ENCODE peak calls at places on chromosome 1, in nine cellular contexts. One of them, this sample, is unnamed.

GRCh38 chr1:89894210-89894668 is 73.4 kb downstream of the LRRC8D start:
- DNase-seq in D721Med: no peak
- DNase-seq in fibroblast of lung: peak
- DNase-seq in IMR-90: peak
- DNase-seq in thoracic aorta: no peak
- DNase-seq in endodermal cell: no peak
- DNase-seq in GM12865: no peak
- DNase-seq in HFF-Myc: no peak
- DNase-seq in ascending aorta: no peak
- DNase-seq in this sample: peak

GRCh38 chr1:197144570-197145325 is 1.7 kb downstream of the ASPM start:
- DNase-seq in D721Med: no peak
- DNase-seq in fibroblast of lung: peak
- DNase-seq in IMR-90: peak
- DNase-seq in thoracic aorta: no peak
- DNase-seq in endodermal cell: no peak
- DNase-seq in GM12865: no peak
- DNase-seq in HFF-Myc: no peak
- DNase-seq in ascending aorta: no peak
- DNase-seq in this sample: peak

GRCh38 chr1:210259496-210259895 is 26.9 kb downstream of the SERTAD4 start:
- DNase-seq in D721Med: no peak
- DNase-seq in fibroblast of lung: peak
- DNase-seq in IMR-90: peak
- DNase-seq in thoracic aorta: no peak
- DNase-seq in endodermal cell: no peak
- DNase-seq in GM12865: no peak
- DNase-seq in HFF-Myc: peak
- DNase-seq in ascending aorta: no peak
- DNase-seq in this sample: peak

GRCh38 chr1:159088050-159088449 is 11.5 kb upstream of the AIM2 start:
- DNase-seq in D721Med: no peak
- DNase-seq in fibroblast of lung: peak
- DNase-seq in IMR-90: peak
- DNase-seq in thoracic aorta: no peak
- DNase-seq in endodermal cell: no peak
- DNase-seq in GM12865: no peak
- DNase-seq in HFF-Myc: peak
- DNase-seq in ascending aorta: no peak
- DNase-seq in this sample: peak

GRCh38 chr1:77281491-77282186 is at the start of gene AK5:
- DNase-seq in D721Med: peak
- DNase-seq in fibroblast of lung: peak
- DNase-seq in IMR-90: peak
- DNase-seq in thoracic aorta: no peak
- DNase-seq in endodermal cell: no peak
- DNase-seq in GM12865: peak
- DNase-seq in HFF-Myc: no peak
- DNase-seq in ascending aorta: peak
- DNase-seq in this sample: peak

GRCh38 chr1:229127301-229127700 is 143.6 kb upstream of the RAB4A start:
- DNase-seq in D721Med: no peak
- DNase-seq in fibroblast of lung: no peak
- DNase-seq in IMR-90: peak
- DNase-seq in thoracic aorta: no peak
- DNase-seq in endodermal cell: no peak
- DNase-seq in GM12865: peak
- DNase-seq in HFF-Myc: no peak
- DNase-seq in ascending aorta: no peak
- DNase-seq in this sample: no peak

GRCh38 chr1:68791800-68792199 is 294.9 kb upstream of the DEPDC1 start:
- DNase-seq in D721Med: no peak
- DNase-seq in fibroblast of lung: no peak
- DNase-seq in IMR-90: no peak
- DNase-seq in thoracic aorta: no peak
- DNase-seq in endodermal cell: peak
- DNase-seq in GM12865: no peak
- DNase-seq in HFF-Myc: no peak
- DNase-seq in ascending aorta: no peak
- DNase-seq in this sample: no peak

GRCh38 chr1:213284626-213285025 is 233.6 kb downstream of the RPS6KC1 start:
- DNase-seq in D721Med: no peak
- DNase-seq in fibroblast of lung: peak
- DNase-seq in IMR-90: peak
- DNase-seq in thoracic aorta: no peak
- DNase-seq in endodermal cell: no peak
- DNase-seq in GM12865: no peak
- DNase-seq in HFF-Myc: no peak
- DNase-seq in ascending aorta: no peak
- DNase-seq in this sample: peak

GRCh38 chr1:11648732-11649158 is 5.5 kb downstream of the FBXO2 start:
- DNase-seq in D721Med: no peak
- DNase-seq in fibroblast of lung: no peak
- DNase-seq in IMR-90: no peak
- DNase-seq in thoracic aorta: no peak
- DNase-seq in endodermal cell: peak
- DNase-seq in GM12865: no peak
- DNase-seq in HFF-Myc: no peak
- DNase-seq in ascending aorta: no peak
- DNase-seq in this sample: no peak

GRCh38 chr1:11649237-11649623 is 5.0 kb downstream of the FBXO2 start:
- DNase-seq in D721Med: no peak
- DNase-seq in fibroblast of lung: no peak
- DNase-seq in IMR-90: no peak
- DNase-seq in thoracic aorta: no peak
- DNase-seq in endodermal cell: no peak
- DNase-seq in GM12865: no peak
- DNase-seq in HFF-Myc: no peak
- DNase-seq in ascending aorta: no peak
- DNase-seq in this sample: no peak

GRCh38 chr1:11649624-11650330 is 4.5 kb downstream of the FBXO2 start:
- DNase-seq in D721Med: no peak
- DNase-seq in fibroblast of lung: no peak
- DNase-seq in IMR-90: no peak
- DNase-seq in thoracic aorta: no peak
- DNase-seq in endodermal cell: no peak
- DNase-seq in GM12865: no peak
- DNase-seq in HFF-Myc: no peak
- DNase-seq in ascending aorta: no peak
- DNase-seq in this sample: no peak

GRCh38 chr1:11651017-11651416 is 3.2 kb downstream of the FBXO2 start:
- DNase-seq in D721Med: no peak
- DNase-seq in fibroblast of lung: no peak
- DNase-seq in IMR-90: no peak
- DNase-seq in thoracic aorta: no peak
- DNase-seq in endodermal cell: no peak
- DNase-seq in GM12865: no peak
- DNase-seq in HFF-Myc: no peak
- DNase-seq in ascending aorta: no peak
- DNase-seq in this sample: no peak

GRCh38 chr1:11650331-11650991 is 3.8 kb downstream of the FBXO2 start:
- DNase-seq in D721Med: peak
- DNase-seq in fibroblast of lung: peak
- DNase-seq in IMR-90: peak
- DNase-seq in thoracic aorta: peak
- DNase-seq in endodermal cell: peak
- DNase-seq in GM12865: peak
- DNase-seq in HFF-Myc: peak
- DNase-seq in ascending aorta: peak
- DNase-seq in this sample: peak
- TF ChIP-seq CTCF in D721Med: peak
- TF ChIP-seq CTCF in fibroblast of lung: peak
- TF ChIP-seq CTCF in IMR-90: peak
- TF ChIP-seq CTCF in thoracic aorta: peak
- TF ChIP-seq CTCF in endodermal cell: peak
- TF ChIP-seq CTCF in GM12865: peak
- TF ChIP-seq CTCF in HFF-Myc: peak
- TF ChIP-seq CTCF in ascending aorta: peak
- TF ChIP-seq CTCF in this sample: peak

GRCh38 chr1:34858901-34859441 is 578 bp downstream of the SMIM12 start:
- DNase-seq in D721Med: no peak
- DNase-seq in fibroblast of lung: peak
- DNase-seq in IMR-90: peak
- DNase-seq in thoracic aorta: no peak
- DNase-seq in endodermal cell: no peak
- DNase-seq in GM12865: peak
- DNase-seq in HFF-Myc: no peak
- DNase-seq in ascending aorta: peak
- DNase-seq in this sample: peak

GRCh38 chr1:34859442-34860200 is at the start of gene SMIM12:
- DNase-seq in D721Med: peak
- DNase-seq in fibroblast of lung: peak
- DNase-seq in IMR-90: peak
- DNase-seq in thoracic aorta: peak
- DNase-seq in endodermal cell: peak
- DNase-seq in GM12865: peak
- DNase-seq in HFF-Myc: peak
- DNase-seq in ascending aorta: peak
- DNase-seq in this sample: peak

GRCh38 chr1:34851431-34852105 is 8.0 kb downstream of the SMIM12 start:
- DNase-seq in D721Med: no peak
- DNase-seq in fibroblast of lung: no peak
- DNase-seq in IMR-90: no peak
- DNase-seq in thoracic aorta: peak
- DNase-seq in endodermal cell: no peak
- DNase-seq in GM12865: no peak
- DNase-seq in HFF-Myc: no peak
- DNase-seq in ascending aorta: peak
- DNase-seq in this sample: no peak

GRCh38 chr1:34852677-34853217 is 6.8 kb downstream of the SMIM12 start:
- DNase-seq in D721Med: peak
- DNase-seq in fibroblast of lung: peak
- DNase-seq in IMR-90: peak
- DNase-seq in thoracic aorta: peak
- DNase-seq in endodermal cell: peak
- DNase-seq in GM12865: peak
- DNase-seq in HFF-Myc: peak
- DNase-seq in ascending aorta: peak
- DNase-seq in this sample: peak

GRCh38 chr1:34856697-34857096 is 2.9 kb downstream of the SMIM12 start:
- DNase-seq in D721Med: no peak
- DNase-seq in fibroblast of lung: no peak
- DNase-seq in IMR-90: no peak
- DNase-seq in thoracic aorta: no peak
- DNase-seq in endodermal cell: no peak
- DNase-seq in GM12865: no peak
- DNase-seq in HFF-Myc: no peak
- DNase-seq in ascending aorta: no peak
- DNase-seq in this sample: no peak
- TF ChIP-seq CTCF in D721Med: no peak
- TF ChIP-seq CTCF in fibroblast of lung: no peak
- TF ChIP-seq CTCF in IMR-90: no peak
- TF ChIP-seq CTCF in thoracic aorta: no peak
- TF ChIP-seq CTCF in endodermal cell: no peak
- TF ChIP-seq CTCF in GM12865: no peak
- TF ChIP-seq CTCF in HFF-Myc: no peak
- TF ChIP-seq CTCF in ascending aorta: no peak
- TF ChIP-seq CTCF in this sample: no peak

GRCh38 chr1:17574502-17574901 is 35.0 kb downstream of the ARHGEF10L start:
- DNase-seq in D721Med: no peak
- DNase-seq in fibroblast of lung: no peak
- DNase-seq in IMR-90: no peak
- DNase-seq in thoracic aorta: no peak
- DNase-seq in endodermal cell: peak
- DNase-seq in GM12865: no peak
- DNase-seq in HFF-Myc: no peak
- DNase-seq in ascending aorta: no peak
- DNase-seq in this sample: no peak

GRCh38 chr1:17581389-17582123 is 42.1 kb downstream of the ARHGEF10L start:
- DNase-seq in D721Med: no peak
- DNase-seq in fibroblast of lung: no peak
- DNase-seq in IMR-90: no peak
- DNase-seq in thoracic aorta: no peak
- DNase-seq in endodermal cell: no peak
- DNase-seq in GM12865: peak
- DNase-seq in HFF-Myc: no peak
- DNase-seq in ascending aorta: no peak
- DNase-seq in this sample: no peak

GRCh38 chr1:17579951-17580939 is 40.7 kb downstream of the ARHGEF10L start:
- DNase-seq in D721Med: no peak
- DNase-seq in fibroblast of lung: no peak
- DNase-seq in IMR-90: no peak
- DNase-seq in thoracic aorta: no peak
- DNase-seq in endodermal cell: no peak
- DNase-seq in GM12865: no peak
- DNase-seq in HFF-Myc: no peak
- DNase-seq in ascending aorta: no peak
- DNase-seq in this sample: no peak

GRCh38 chr1:17575786-17576584 is 36.5 kb downstream of the ARHGEF10L start:
- DNase-seq in D721Med: no peak
- DNase-seq in fibroblast of lung: no peak
- DNase-seq in IMR-90: no peak
- DNase-seq in thoracic aorta: no peak
- DNase-seq in endodermal cell: no peak
- DNase-seq in GM12865: no peak
- DNase-seq in HFF-Myc: no peak
- DNase-seq in ascending aorta: no peak
- DNase-seq in this sample: no peak

DNA sequence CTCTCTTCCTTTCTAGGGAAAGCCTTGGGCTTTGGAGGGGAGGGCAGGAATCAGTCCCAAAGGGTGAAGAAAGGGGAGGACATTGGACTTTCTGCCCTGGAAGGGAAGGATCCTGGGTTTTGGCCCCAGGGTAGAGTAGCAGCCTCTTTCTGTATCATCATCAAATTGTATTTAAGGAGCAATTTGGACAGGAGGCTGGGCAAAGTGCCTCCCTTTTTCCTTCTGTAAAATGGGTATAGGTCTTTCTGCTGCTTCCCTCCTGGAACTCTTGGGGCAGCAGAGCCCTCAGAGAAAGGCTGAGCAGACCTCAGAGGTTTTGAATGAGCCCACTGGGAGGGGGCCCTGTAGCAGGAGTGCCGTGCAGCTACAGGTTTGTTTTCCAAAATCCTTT is 38.4 kb downstream of the ARHGEF10L start:
- DNase-seq in D721Med: no peak
- DNase-seq in fibroblast of lung: no peak
- DNase-seq in IMR-90: no peak
- DNase-seq in thoracic aorta: no peak
- DNase-seq in endodermal cell: no peak
- DNase-seq in GM12865: no peak
- DNase-seq in HFF-Myc: no peak
- DNase-seq in ascending aorta: no peak
- DNase-seq in this sample: no peak
- TF ChIP-seq CTCF in D721Med: no peak
- TF ChIP-seq CTCF in fibroblast of lung: no peak
- TF ChIP-seq CTCF in IMR-90: no peak
- TF ChIP-seq CTCF in thoracic aorta: no peak
- TF ChIP-seq CTCF in endodermal cell: no peak
- TF ChIP-seq CTCF in GM12865: no peak
- TF ChIP-seq CTCF in HFF-Myc: no peak
- TF ChIP-seq CTCF in ascending aorta: no peak
- TF ChIP-seq CTCF in this sample: no peak

DNA sequence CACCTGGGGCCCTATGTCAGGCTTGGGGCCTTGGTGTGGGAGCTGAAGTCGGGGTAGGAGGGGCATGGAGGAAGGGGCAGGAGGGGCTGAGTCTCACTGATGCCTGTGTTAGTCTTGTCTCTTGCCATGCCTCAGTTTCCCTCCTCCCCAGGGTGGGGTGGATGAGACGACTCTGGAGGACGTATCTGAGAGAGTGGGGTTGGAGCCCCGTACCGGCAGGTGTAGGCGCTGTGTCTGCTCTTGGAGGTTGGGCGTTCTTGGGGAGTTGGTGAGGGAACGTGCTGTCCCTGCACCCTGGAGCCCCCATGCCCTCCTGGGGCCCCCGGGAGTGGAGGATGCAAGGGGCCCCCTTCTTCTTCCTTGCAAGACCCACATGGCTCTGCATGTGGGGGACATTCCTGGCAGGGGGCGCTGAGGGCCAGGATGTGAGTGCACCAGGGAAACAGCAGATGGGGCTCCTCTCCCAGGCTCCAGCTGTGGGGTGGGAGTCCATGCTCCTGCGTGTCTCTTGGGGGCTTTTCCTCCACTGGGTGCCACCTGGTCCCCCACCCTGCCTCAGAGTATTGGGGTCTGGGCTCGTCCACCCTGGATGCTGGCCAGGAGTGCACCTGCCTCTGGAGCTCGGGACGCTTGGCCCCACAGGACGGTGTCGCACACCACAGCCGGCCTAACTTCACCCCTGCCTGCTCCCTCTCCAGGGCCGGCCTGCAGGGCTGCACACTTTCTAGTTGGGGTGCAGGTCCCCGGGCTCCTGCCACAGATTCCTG is 1.4 kb upstream of the TNFRSF14 start:
- DNase-seq in D721Med: no peak
- DNase-seq in fibroblast of lung: no peak
- DNase-seq in IMR-90: no peak
- DNase-seq in thoracic aorta: no peak
- DNase-seq in endodermal cell: peak
- DNase-seq in GM12865: peak
- DNase-seq in HFF-Myc: no peak
- DNase-seq in ascending aorta: peak
- DNase-seq in this sample: no peak
- TF ChIP-seq CTCF in D721Med: peak
- TF ChIP-seq CTCF in fibroblast of lung: peak
- TF ChIP-seq CTCF in IMR-90: peak
- TF ChIP-seq CTCF in thoracic aorta: no peak
- TF ChIP-seq CTCF in endodermal cell: peak
- TF ChIP-seq CTCF in GM12865: peak
- TF ChIP-seq CTCF in HFF-Myc: peak
- TF ChIP-seq CTCF in ascending aorta: no peak
- TF ChIP-seq CTCF in this sample: peak